ENCODE peak calls at places on chromosomes 7 and 10, in seven cellular contexts. U, A, S, N, H, O and J are unnamed samples.

GRCh38 chr7:150829426-150829825 is 22.9 kb upstream of the AOC1 start:
- DNase-seq in U (no peak), O (no peak), S (no peak), N (no peak), A (no peak), H (no peak), J (no peak)

GRCh38 chr7:134441264-134441663 is 17.6 kb downstream of the AKR1B1 start:
- DNase-seq in O (no peak), A (no peak), H (no peak), U (no peak), S (no peak), N (no peak), J (no peak)

GRCh38 chr7:82443801-82444219 is 233 bp upstream of the CACNA2D1 start:
- DNase-seq in H (peak), U (peak), A (peak), S (peak), N (peak), O (no peak), J (peak)

GRCh38 chr10:44589931-44590330 is 205.0 kb upstream of the CXCL12 start:
- DNase-seq in H (no peak), A (no peak), S (no peak), O (no peak), U (no peak), N (no peak), J (no peak)

GRCh38 chr7:105759670-105760548 is 116.5 kb downstream of the ATXN7L1 start:
- DNase-seq in S (peak), A (peak), U (no peak), O (no peak), N (peak), H (no peak), J (peak)

GRCh38 chr10:77493851-77494788 is 143.5 kb downstream of the KCNMA1 start:
- DNase-seq in N (no peak), S (no peak), U (no peak), A (peak), O (no peak), H (no peak), J (no peak)

GRCh38 chr7:28738384-28738783 is 219.7 kb downstream of the TRIL start:
- DNase-seq in U (no peak), S (no peak), N (no peak), O (no peak), A (no peak), H (no peak), J (no peak)

GRCh38 chr7:121388950-121389349 is 7.2 kb downstream of the FAM3C start:
- DNase-seq in N (no peak), H (no peak), U (no peak), A (no peak), S (no peak), O (no peak), J (no peak)

GRCh38 chr10:34723746-34724145 is 91.3 kb downstream of the PARD3 start:
- DNase-seq in H (peak), U (no peak), N (peak), S (peak), O (no peak), A (no peak), J (no peak)

GRCh38 chr10:47241256-47241655 is 58.7 kb upstream of the GDF10 start:
- DNase-seq in A (no peak), N (no peak), H (no peak), S (peak), U (no peak), O (no peak), J (no peak)

GRCh38 chr7:32479574-32480200 is 10.5 kb downstream of the LSM5 start:
- DNase-seq in S (no peak), A (peak), N (no peak), O (no peak), U (no peak), H (peak), J (no peak)

GRCh38 chr7:4145576-4145975 is 536.5 kb upstream of the FOXK1 start:
- DNase-seq in H (no peak), A (no peak), N (no peak), U (no peak), S (no peak), O (no peak), J (no peak)

GRCh38 chr7:145779165-145779564 is 337.4 kb upstream of the CNTNAP2 start:
- DNase-seq in A (no peak), H (no peak), S (no peak), N (no peak), U (no peak), O (no peak), J (no peak)

GRCh38 chr10:79038841-79039201 is 29.9 kb upstream of the ZMIZ1 start:
- DNase-seq in H (no peak), A (no peak), O (no peak), U (peak), N (no peak), S (no peak), J (peak)

GRCh38 chr10:63267414-63268138 is 134.4 kb downstream of the NRBF2 start:
- DNase-seq in N (no peak), O (no peak), A (peak), U (no peak), H (no peak), S (no peak), J (no peak)

GRCh38 chr7:18475488-18475887 is 20.1 kb upstream of the HDAC9 start:
- DNase-seq in A (no peak), O (no peak), N (no peak), S (no peak), U (no peak), H (no peak), J (no peak)

GRCh38 chr7:91182819-91183405 is 81.3 kb upstream of the FZD1 start:
- DNase-seq in S (no peak), U (no peak), N (no peak), A (no peak), H (no peak), O (no peak), J (no peak)

GRCh38 chr7:129184979-129185670 is 3.3 kb upstream of the SMO start:
- DNase-seq in H (no peak), A (no peak), N (no peak), S (no peak), O (no peak), U (no peak), J (no peak)

GRCh38 chr10:69092959-69093850 is 5.3 kb downstream of the SRGN start:
- DNase-seq in H (no peak), S (peak), O (peak), N (peak), U (peak), A (peak), J (peak)

GRCh38 chr10:84244651-84245270 is at the start of gene RGR:
- DNase-seq in U (peak), O (no peak), A (no peak), H (no peak), N (peak), S (no peak), J (peak)

GRCh38 chr10:59792812-59793211 is 39.6 kb upstream of the MRLN start:
- DNase-seq in H (no peak), U (no peak), A (no peak), N (no peak), S (no peak), O (no peak), J (no peak)

GRCh38 chr10:132325969-132326889 is 5.8 kb upstream of the LRRC27 start:
- DNase-seq in H (no peak), U (no peak), N (no peak), S (no peak), O (no peak), A (no peak), J (peak)

GRCh38 chr7:74084722-74085578 is 1.3 kb downstream of the LIMK1 start:
- DNase-seq in A (no peak), U (no peak), O (no peak), S (no peak), N (no peak), H (no peak), J (no peak)

GRCh38 chr10:3935141-3935540 is 150.1 kb upstream of the KLF6 start:
- DNase-seq in H (no peak), A (no peak), N (peak), S (no peak), O (peak), U (no peak), J (no peak)

GRCh38 chr7:55177068-55177530 is 158.3 kb downstream of the EGFR start:
- DNase-seq in N (no peak), A (no peak), U (no peak), S (no peak), O (no peak), H (no peak), J (no peak)

GRCh38 chr10:113965077-113965476 is 78.6 kb upstream of the ADRB1 start:
- DNase-seq in O (no peak), S (no peak), N (no peak), A (no peak), U (no peak), H (no peak), J (no peak)

GRCh38 chr7:13778967-13779366 is 210.5 kb downstream of the ETV1 start:
- DNase-seq in A (no peak), S (no peak), U (no peak), N (no peak), O (no peak), H (no peak), J (no peak)

GRCh38 chr10:122560279-122560804 is at the start of gene DMBT1:
- DNase-seq in H (no peak), O (no peak), S (no peak), U (no peak), A (no peak), N (no peak), J (no peak)

GRCh38 chr7:115013887-115014286 is 92.0 kb downstream of the MDFIC start:
- DNase-seq in O (no peak), N (no peak), H (no peak), S (no peak), A (no peak), U (no peak), J (no peak)

GRCh38 chr7:127857464-127857841 is 173.8 kb downstream of the LRRC4 start:
- DNase-seq in O (no peak), N (no peak), S (no peak), A (no peak), U (no peak), H (no peak), J (no peak)

GRCh38 chr7:28067171-28067570 is 113.4 kb downstream of the JAZF1 start:
- DNase-seq in O (no peak), S (no peak), N (no peak), U (no peak), H (no peak), A (no peak), J (no peak)

GRCh38 chr7:3722396-3722846 is 421.4 kb downstream of the SDK1 start:
- DNase-seq in S (no peak), U (no peak), O (no peak), A (peak), H (no peak), N (no peak), J (no peak)

GRCh38 chr10:49081532-49082275 is 33.6 kb downstream of the VSTM4 start:
- DNase-seq in H (peak), A (no peak), S (no peak), U (no peak), N (no peak), O (no peak), J (no peak)

GRCh38 chr7:32206987-32207386 is 136.8 kb upstream of the PDE1C start:
- DNase-seq in U (no peak), O (no peak), A (peak), H (peak), N (no peak), S (no peak), J (no peak)

GRCh38 chr10:43421201-43421507 is 12.2 kb upstream of the HNRNPF start:
- DNase-seq in N (no peak), S (no peak), H (no peak), O (no peak), U (no peak), A (no peak), J (no peak)

GRCh38 chr10:84565881-84566280 is 237.5 kb downstream of the CCSER2 start:
- DNase-seq in N (no peak), H (no peak), U (no peak), O (no peak), A (no peak), S (no peak), J (no peak)

GRCh38 chr10:72487521-72487920 is 132.8 kb upstream of the DNAJB12 start:
- DNase-seq in H (no peak), U (no peak), A (no peak), N (no peak), O (no peak), S (no peak), J (no peak)

GRCh38 chr10:43689618-43689954 is 40.9 kb upstream of the ZNF32 start:
- DNase-seq in N (peak), O (no peak), A (peak), H (no peak), S (peak), U (peak), J (peak)

GRCh38 chr7:43076189-43076605 is 36.2 kb upstream of the HECW1 start:
- DNase-seq in O (peak), A (no peak), N (no peak), S (no peak), H (no peak), U (no peak), J (no peak)

GRCh38 chr10:5485290-5485689 is 14.1 kb downstream of the CALML5 start:
- DNase-seq in S (no peak), A (no peak), O (no peak), H (no peak), N (no peak), U (peak), J (no peak)

GRCh38 chr10:5484205-5484604 is 15.2 kb downstream of the CALML5 start:
- DNase-seq in S (no peak), H (no peak), U (no peak), N (no peak), A (no peak), O (no peak), J (peak)

GRCh38 chr10:5488272-5489161 is 10.9 kb downstream of the CALML5 start:
- DNase-seq in U (peak), A (no peak), N (no peak), O (no peak), S (peak), H (no peak), J (peak)

GRCh38 chr10:5486852-5487235 is 12.5 kb downstream of the CALML5 start:
- DNase-seq in H (no peak), O (no peak), A (no peak), S (no peak), N (no peak), U (peak), J (peak)

GRCh38 chr10:5485948-5486851 is 13.2 kb downstream of the CALML5 start:
- DNase-seq in U (peak), O (no peak), N (no peak), A (no peak), H (no peak), S (no peak), J (peak)
- TF ChIP-seq EP300 in U (no peak), O (no peak), N (no peak), A (no peak), H (no peak), S (no peak), J (no peak)

GRCh38 chr7:34453150-34453549 is 204.9 kb upstream of the NPSR1 start:
- DNase-seq in H (no peak), N (no peak), U (no peak), A (no peak), O (no peak), S (no peak), J (no peak)
- TF ChIP-seq CTCF in H (no peak), N (no peak), U (no peak), A (no peak), O (no peak), S (no peak), J (no peak)

DNA sequence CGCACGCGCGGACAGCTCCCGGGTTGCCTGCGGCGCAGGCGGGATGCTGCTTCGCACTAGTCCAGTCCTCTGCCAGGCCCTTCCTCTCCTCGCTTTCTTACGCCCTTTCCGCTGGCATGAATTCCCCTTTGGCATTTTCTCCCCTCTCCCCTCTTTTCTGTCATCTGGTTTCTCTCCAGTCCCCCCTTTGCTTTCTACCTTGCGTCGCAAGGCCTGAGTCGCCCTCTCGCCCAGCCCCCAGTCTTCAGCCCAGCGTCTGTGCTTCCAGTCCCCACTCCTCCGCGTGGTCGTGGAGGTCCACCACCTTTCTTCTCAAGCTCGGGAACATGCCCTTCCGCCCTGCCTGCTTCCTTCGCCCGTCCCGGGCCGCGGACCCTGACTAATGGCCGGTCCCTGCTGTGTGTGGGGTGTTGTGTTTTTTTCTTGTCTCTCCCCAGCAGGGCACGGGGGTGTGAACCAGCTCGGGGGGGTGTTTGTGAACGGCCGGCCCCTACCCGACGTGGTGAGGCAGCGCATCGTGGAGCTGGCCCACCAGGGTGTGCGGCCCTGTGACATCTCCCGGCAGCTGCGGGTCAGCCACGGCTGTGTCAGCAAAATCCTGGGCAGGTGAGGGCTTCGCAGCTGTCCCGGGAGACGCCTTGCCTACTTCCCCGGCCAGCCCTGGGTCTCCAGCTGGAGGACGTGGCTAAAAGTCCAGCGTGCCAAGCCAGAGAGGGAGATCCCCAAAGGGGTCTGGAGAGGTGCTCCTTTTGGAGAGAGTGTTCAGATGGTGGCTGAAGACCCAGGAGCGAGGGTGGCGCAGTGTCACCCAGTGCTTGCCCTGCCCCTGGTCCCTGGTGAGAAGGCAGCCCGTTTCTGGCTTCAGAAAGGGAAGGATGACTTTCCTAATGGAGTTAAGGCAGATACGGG is 4.2 kb downstream of the PAX2 start:
- DNase-seq in O (no peak), A (no peak), U (no peak), H (no peak), N (no peak), S (no peak), J (peak)
- H3K4me3 ChIP-seq in O (no peak), A (no peak), U (no peak), H (no peak), N (no peak), S (no peak), J (no peak)

GRCh38 chr10:30818010-30818660 is 188.6 kb upstream of the LYZL2 start:
- DNase-seq in U (no peak), S (no peak), H (no peak), O (no peak), N (peak), A (no peak), J (peak)
- TF ChIP-seq EP300 in U (no peak), S (no peak), H (no peak), O (no peak), N (no peak), A (no peak), J (no peak)

GRCh38 chr10:14476641-14477407 is 146.1 kb upstream of the FRMD4A start:
- DNase-seq in H (no peak), U (no peak), N (no peak), S (no peak), A (no peak), O (no peak), J (no peak)

GRCh38 chr10:14481014-14481413 is 150.3 kb upstream of the FRMD4A start:
- DNase-seq in S (no peak), N (no peak), U (no peak), A (no peak), H (no peak), O (no peak), J (no peak)

GRCh38 chr10:14478201-14478600 is 147.5 kb upstream of the FRMD4A start:
- DNase-seq in N (no peak), H (no peak), S (no peak), O (no peak), U (no peak), A (no peak), J (no peak)

GRCh38 chr10:14477408-14477710 is 146.6 kb upstream of the FRMD4A start:
- DNase-seq in H (no peak), O (no peak), A (no peak), U (no peak), S (no peak), N (no peak), J (no peak)

DNA sequence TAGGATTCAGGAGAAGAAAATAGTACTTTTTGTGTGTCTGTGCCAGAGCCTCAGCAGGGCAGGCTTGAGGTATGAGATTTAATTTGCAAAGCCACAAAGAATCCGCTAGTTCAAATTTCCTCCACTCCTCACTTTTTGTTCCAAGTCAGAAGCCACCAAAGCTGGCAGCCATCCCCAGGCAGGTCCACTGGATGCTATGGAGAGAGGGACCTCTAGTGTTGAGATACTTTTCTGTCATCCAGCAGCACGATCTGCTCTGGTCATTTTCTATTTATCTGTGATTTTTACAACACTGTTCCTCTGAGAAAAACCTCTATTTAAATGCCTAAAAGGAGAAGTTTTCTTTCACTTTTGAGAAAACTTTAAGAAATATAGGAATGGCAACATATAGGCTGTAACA is 147.9 kb upstream of the FRMD4A start:
- DNase-seq in S (no peak), A (peak), H (no peak), N (peak), O (no peak), U (no peak), J (peak)
- TF ChIP-seq CTCF in S (no peak), A (peak), H (peak), N (peak), O (peak), U (peak), J (peak)

DNA sequence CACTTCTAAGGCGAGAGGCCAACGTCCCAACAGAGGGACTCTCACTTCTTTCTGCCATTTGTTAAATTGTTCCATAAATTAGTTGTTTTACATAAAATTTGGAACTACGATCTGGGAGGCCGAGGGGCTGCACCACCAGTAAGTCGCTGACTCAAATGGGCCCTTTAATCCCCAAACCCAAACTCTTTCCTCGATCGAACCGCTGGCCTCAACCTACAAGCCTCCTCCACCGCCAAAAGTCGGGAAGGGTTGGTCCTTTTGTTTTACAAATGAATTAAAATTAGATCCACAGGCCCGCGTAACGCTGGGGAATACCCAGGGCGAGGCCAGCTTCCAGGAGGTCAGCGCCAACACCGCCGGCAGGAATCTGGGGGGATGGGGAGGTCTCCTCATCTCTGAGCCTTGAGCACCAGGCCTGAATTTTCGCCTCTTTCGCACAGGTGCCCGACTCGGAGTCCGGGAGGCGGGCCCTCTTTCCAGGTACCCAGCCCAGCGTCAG is 1.2 kb upstream of the FOXI2 start:
- DNase-seq in U (no peak), S (no peak), A (no peak), N (no peak), O (no peak), H (no peak), J (no peak)
- H3K4me3 ChIP-seq in U (peak), S (no peak), A (no peak), N (no peak), O (no peak), H (no peak), J (no peak)